ENCODE peak calls at places on chromosomes 12 and 14, in five cellular contexts. One of them, this sample, is unnamed. For H3K4me1, the result is how much of the 10 kb centered on the place peaks cover.

GRCh38 chr12:94832780-94833760 is 170.4 kb downstream of the NDUFA12 start:
- DNase-seq in HepG2: no peak
- DNase-seq in right lobe of liver: no peak
- DNase-seq in A549: no peak
- DNase-seq in CD4-positive, alpha-beta memory T cell: no peak
- DNase-seq in this sample: no peak

GRCh38 chr14:94771191-94771905 is 1.4 kb upstream of the GSC start:
- DNase-seq in A549: no peak
- DNase-seq in right lobe of liver: no peak
- DNase-seq in CD4-positive, alpha-beta memory T cell: no peak
- DNase-seq in HepG2: no peak
- DNase-seq in this sample: no peak

GRCh38 chr12:108995370-108995992 is 25.4 kb downstream of the SVOP start:
- DNase-seq in right lobe of liver: no peak
- DNase-seq in CD4-positive, alpha-beta memory T cell: no peak
- DNase-seq in A549: no peak
- DNase-seq in HepG2: no peak
- DNase-seq in this sample: no peak

GRCh38 chr12:130675121-130675520 is 41.0 kb downstream of the RIMBP2 start:
- DNase-seq in CD4-positive, alpha-beta memory T cell: no peak
- DNase-seq in HepG2: no peak
- DNase-seq in A549: no peak
- DNase-seq in right lobe of liver: no peak
- DNase-seq in this sample: no peak

GRCh38 chr14:25010471-25010870 is 39.5 kb downstream of the STXBP6 start:
- DNase-seq in A549: no peak
- DNase-seq in HepG2: no peak
- DNase-seq in right lobe of liver: no peak
- DNase-seq in CD4-positive, alpha-beta memory T cell: no peak
- DNase-seq in this sample: no peak

GRCh38 chr14:31692376-31692781 is 131.2 kb downstream of the NUBPL start:
- DNase-seq in HepG2: no peak
- DNase-seq in A549: no peak
- DNase-seq in CD4-positive, alpha-beta memory T cell: no peak
- DNase-seq in right lobe of liver: no peak
- DNase-seq in this sample: no peak

GRCh38 chr12:56766535-56766934 is 3.4 kb downstream of the HSD17B6 start:
- DNase-seq in HepG2: no peak
- DNase-seq in A549: no peak
- DNase-seq in CD4-positive, alpha-beta memory T cell: no peak
- DNase-seq in right lobe of liver: no peak
- DNase-seq in this sample: no peak

GRCh38 chr12:101047652-101048051 is 162.4 kb downstream of the SLC5A8 start:
- DNase-seq in right lobe of liver: no peak
- DNase-seq in CD4-positive, alpha-beta memory T cell: no peak
- DNase-seq in HepG2: no peak
- DNase-seq in A549: no peak
- DNase-seq in this sample: no peak

GRCh38 chr14:105528859-105529505 is 2.6 kb downstream of the TMEM121 start:
- DNase-seq in CD4-positive, alpha-beta memory T cell: no peak
- DNase-seq in A549: no peak
- DNase-seq in right lobe of liver: peak
- DNase-seq in HepG2: no peak
- DNase-seq in this sample: no peak

GRCh38 chr14:75293920-75294648 is 15.5 kb downstream of the FOS start:
- DNase-seq in A549: peak
- DNase-seq in right lobe of liver: peak
- DNase-seq in CD4-positive, alpha-beta memory T cell: peak
- DNase-seq in HepG2: peak
- DNase-seq in this sample: peak
- H3K4me1 ChIP-seq in A549: under half
- H3K4me1 ChIP-seq in right lobe of liver: under half
- H3K4me1 ChIP-seq in CD4-positive, alpha-beta memory T cell: under half
- H3K4me1 ChIP-seq in HepG2: half or more
- H3K4me1 ChIP-seq in this sample: under half

DNA sequence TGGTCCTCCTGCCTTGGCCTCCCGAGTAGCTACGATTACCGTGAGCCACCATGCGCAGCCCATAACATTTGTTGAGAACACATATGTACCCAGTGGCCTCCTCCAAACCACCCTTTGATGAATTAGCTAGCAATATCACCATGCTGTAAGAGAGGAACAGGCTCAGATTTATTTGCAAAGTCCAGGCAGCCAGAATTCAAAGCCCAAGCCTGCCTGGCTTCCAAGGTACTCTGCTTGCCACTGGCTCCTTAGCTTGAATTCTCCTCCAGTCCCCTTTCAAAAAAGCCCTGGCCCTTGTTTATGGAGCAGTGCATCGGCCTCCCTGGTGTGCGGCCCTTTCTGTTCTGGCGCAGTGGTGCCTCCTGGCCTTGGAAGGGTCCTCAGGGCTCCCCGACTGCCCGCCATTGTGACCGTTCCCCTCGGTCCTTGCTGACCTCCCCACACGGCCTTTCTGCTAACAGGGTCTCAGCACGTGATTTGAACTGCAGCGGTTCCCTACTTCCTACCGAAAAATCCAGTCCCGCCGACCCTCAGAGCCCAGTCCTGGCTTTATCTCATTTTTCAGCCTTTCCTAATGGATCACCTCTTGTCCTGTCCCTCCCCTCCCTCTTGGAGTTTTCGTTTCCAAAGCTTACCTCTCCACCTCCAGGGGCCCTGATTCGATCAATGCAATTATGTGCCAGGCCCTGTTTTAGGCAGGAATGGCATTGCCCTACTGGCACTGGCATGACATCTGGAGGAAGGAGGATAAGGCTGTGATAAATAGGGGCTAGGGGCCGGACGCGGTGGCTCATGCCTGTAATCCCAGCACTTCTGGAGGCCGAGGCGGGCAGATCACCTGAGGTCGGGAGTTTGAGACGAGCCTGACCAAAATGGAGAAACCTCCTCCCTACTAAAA is 22.0 kb downstream of the SLC25A29 start:
- DNase-seq in A549: no peak
- DNase-seq in right lobe of liver: no peak
- DNase-seq in HepG2: no peak
- DNase-seq in CD4-positive, alpha-beta memory T cell: no peak
- DNase-seq in this sample: no peak
- H3K4me3 ChIP-seq in A549: peak
- H3K4me3 ChIP-seq in right lobe of liver: peak
- H3K4me3 ChIP-seq in HepG2: no peak
- H3K4me3 ChIP-seq in CD4-positive, alpha-beta memory T cell: no peak
- H3K4me3 ChIP-seq in this sample: no peak

GRCh38 chr14:52033131-52033642 is 35.7 kb downstream of the NID2 start:
- DNase-seq in HepG2: no peak
- DNase-seq in right lobe of liver: no peak
- DNase-seq in CD4-positive, alpha-beta memory T cell: no peak
- DNase-seq in A549: no peak
- DNase-seq in this sample: no peak
- H3K27ac ChIP-seq in HepG2: no peak
- H3K27ac ChIP-seq in right lobe of liver: no peak
- H3K27ac ChIP-seq in CD4-positive, alpha-beta memory T cell: no peak
- H3K27ac ChIP-seq in A549: no peak
- H3K27ac ChIP-seq in this sample: no peak

GRCh38 chr14:59251811-59252771 is 63.6 kb downstream of the DAAM1 start:
- DNase-seq in CD4-positive, alpha-beta memory T cell: no peak
- DNase-seq in HepG2: no peak
- DNase-seq in A549: no peak
- DNase-seq in right lobe of liver: no peak
- DNase-seq in this sample: no peak
- H3K4me1 ChIP-seq in CD4-positive, alpha-beta memory T cell: under half
- H3K4me1 ChIP-seq in HepG2: under half
- H3K4me1 ChIP-seq in A549: under half
- H3K4me1 ChIP-seq in right lobe of liver: under half
- H3K4me1 ChIP-seq in this sample: under half

This sample was measured in pancreas.